ENCODE peak calls at places on chromosomes 6 and 20, in five cellular contexts. One of them, this sample, is unnamed.

GRCh38 chr6:13472099-13472498 is 15.3 kb downstream of the GFOD1 start:
- DNase-seq in tibial artery: no peak
- DNase-seq in foreskin fibroblast: peak
- DNase-seq in progenitor cell of endocrine pancreas: no peak
- DNase-seq in dorsolateral prefrontal cortex: no peak
- DNase-seq in this sample: no peak

GRCh38 chr20:25237610-25238318 is 10.1 kb upstream of the PYGB start:
- DNase-seq in tibial artery: peak
- DNase-seq in foreskin fibroblast: peak
- DNase-seq in progenitor cell of endocrine pancreas: no peak
- DNase-seq in dorsolateral prefrontal cortex: peak
- DNase-seq in this sample: no peak

GRCh38 chr20:40551125-40551530 is 137.9 kb downstream of the MAFB start:
- DNase-seq in tibial artery: peak
- DNase-seq in foreskin fibroblast: no peak
- DNase-seq in progenitor cell of endocrine pancreas: no peak
- DNase-seq in dorsolateral prefrontal cortex: no peak
- DNase-seq in this sample: no peak

GRCh38 chr6:16105874-16106273 is 23.0 kb upstream of the MYLIP start:
- DNase-seq in tibial artery: no peak
- DNase-seq in foreskin fibroblast: peak
- DNase-seq in progenitor cell of endocrine pancreas: no peak
- DNase-seq in dorsolateral prefrontal cortex: no peak
- DNase-seq in this sample: no peak

GRCh38 chr6:108175592-108176279 is 9.9 kb downstream of the NR2E1 start:
- DNase-seq in tibial artery: no peak
- DNase-seq in foreskin fibroblast: no peak
- DNase-seq in progenitor cell of endocrine pancreas: no peak
- DNase-seq in dorsolateral prefrontal cortex: no peak
- DNase-seq in this sample: no peak

GRCh38 chr6:162343196-162343901 is 384.2 kb downstream of the PRKN start:
- DNase-seq in tibial artery: no peak
- DNase-seq in foreskin fibroblast: peak
- DNase-seq in progenitor cell of endocrine pancreas: no peak
- DNase-seq in dorsolateral prefrontal cortex: no peak
- DNase-seq in this sample: no peak

GRCh38 chr6:155541976-155542375 is 86.3 kb upstream of the NOX3 start:
- DNase-seq in tibial artery: no peak
- DNase-seq in foreskin fibroblast: no peak
- DNase-seq in progenitor cell of endocrine pancreas: no peak
- DNase-seq in dorsolateral prefrontal cortex: no peak
- DNase-seq in this sample: no peak

GRCh38 chr20:43448748-43449535 is 8.8 kb upstream of the SRSF6 start:
- DNase-seq in tibial artery: no peak
- DNase-seq in foreskin fibroblast: peak
- DNase-seq in progenitor cell of endocrine pancreas: no peak
- DNase-seq in dorsolateral prefrontal cortex: peak
- DNase-seq in this sample: peak

GRCh38 chr6:95143408-95144180 is 433.7 kb upstream of the MANEA start:
- DNase-seq in tibial artery: no peak
- DNase-seq in foreskin fibroblast: no peak
- DNase-seq in progenitor cell of endocrine pancreas: no peak
- DNase-seq in dorsolateral prefrontal cortex: no peak
- DNase-seq in this sample: peak

GRCh38 chr20:25247100-25247665 is 702 bp upstream of the PYGB start:
- DNase-seq in tibial artery: peak
- DNase-seq in foreskin fibroblast: peak
- DNase-seq in progenitor cell of endocrine pancreas: peak
- DNase-seq in dorsolateral prefrontal cortex: peak
- DNase-seq in this sample: peak

GRCh38 chr20:11807070-11807741 is 110.5 kb upstream of the BTBD3 start:
- DNase-seq in tibial artery: no peak
- DNase-seq in foreskin fibroblast: peak
- DNase-seq in progenitor cell of endocrine pancreas: no peak
- DNase-seq in dorsolateral prefrontal cortex: no peak
- DNase-seq in this sample: no peak

GRCh38 chr6:15500901-15501805 is 161.7 kb downstream of the DTNBP1 start:
- DNase-seq in tibial artery: no peak
- DNase-seq in foreskin fibroblast: no peak
- DNase-seq in progenitor cell of endocrine pancreas: no peak
- DNase-seq in dorsolateral prefrontal cortex: no peak
- DNase-seq in this sample: no peak

GRCh38 chr6:149938571-149939462 is 3.0 kb upstream of the ULBP2 start:
- DNase-seq in tibial artery: no peak
- DNase-seq in foreskin fibroblast: peak
- DNase-seq in progenitor cell of endocrine pancreas: no peak
- DNase-seq in dorsolateral prefrontal cortex: no peak
- DNase-seq in this sample: no peak

GRCh38 chr6:11140061-11140460 is 28.5 kb upstream of the ERVFRD-1 start:
- DNase-seq in tibial artery: no peak
- DNase-seq in foreskin fibroblast: peak
- DNase-seq in progenitor cell of endocrine pancreas: no peak
- DNase-seq in dorsolateral prefrontal cortex: no peak
- DNase-seq in this sample: no peak

GRCh38 chr6:41887355-41887754 is 7.8 kb downstream of the USP49 start:
- DNase-seq in tibial artery: no peak
- DNase-seq in foreskin fibroblast: peak
- DNase-seq in progenitor cell of endocrine pancreas: no peak
- DNase-seq in dorsolateral prefrontal cortex: no peak
- DNase-seq in this sample: no peak

GRCh38 chr6:3915076-3915791 is 66.1 kb downstream of the FAM50B start:
- DNase-seq in tibial artery: no peak
- DNase-seq in foreskin fibroblast: no peak
- DNase-seq in progenitor cell of endocrine pancreas: no peak
- DNase-seq in dorsolateral prefrontal cortex: no peak
- DNase-seq in this sample: no peak

GRCh38 chr6:30216096-30216495 is 2.9 kb upstream of the TRIM26 start:
- DNase-seq in tibial artery: no peak
- DNase-seq in foreskin fibroblast: peak
- DNase-seq in progenitor cell of endocrine pancreas: no peak
- DNase-seq in dorsolateral prefrontal cortex: no peak
- DNase-seq in this sample: peak

GRCh38 chr6:30213999-30214982 is 1.1 kb upstream of the TRIM26 start:
- DNase-seq in tibial artery: peak
- DNase-seq in foreskin fibroblast: peak
- DNase-seq in progenitor cell of endocrine pancreas: peak
- DNase-seq in dorsolateral prefrontal cortex: peak
- DNase-seq in this sample: peak

GRCh38 chr6:30213654-30213998 is 420 bp upstream of the TRIM26 start:
- DNase-seq in tibial artery: no peak
- DNase-seq in foreskin fibroblast: no peak
- DNase-seq in progenitor cell of endocrine pancreas: no peak
- DNase-seq in dorsolateral prefrontal cortex: no peak
- DNase-seq in this sample: no peak

GRCh38 chr6:30223339-30223738 is 10.1 kb upstream of the TRIM26 start:
- DNase-seq in tibial artery: no peak
- DNase-seq in foreskin fibroblast: no peak
- DNase-seq in progenitor cell of endocrine pancreas: no peak
- DNase-seq in dorsolateral prefrontal cortex: no peak
- DNase-seq in this sample: no peak

DNA sequence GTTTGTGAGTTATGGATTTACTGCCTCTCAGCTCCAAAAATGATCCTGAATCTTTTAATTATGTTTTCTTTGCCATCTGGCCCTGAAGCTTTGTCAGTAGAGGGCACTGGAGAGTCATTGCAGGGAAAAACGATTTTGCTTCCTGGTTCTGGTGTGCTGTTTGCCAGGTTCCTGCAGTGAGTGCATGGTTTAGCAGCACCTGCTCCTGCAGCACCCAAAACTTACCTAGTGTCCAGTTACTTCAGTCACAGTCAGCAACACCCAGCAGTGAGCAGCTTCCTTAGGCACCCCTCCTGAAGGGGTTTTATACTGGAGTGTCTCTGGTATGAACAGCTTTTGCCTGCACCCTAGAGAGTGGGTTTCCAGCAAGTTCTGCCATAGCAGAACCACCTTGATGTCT is 6.0 kb upstream of the TRIM26 start:
- DNase-seq in tibial artery: peak
- DNase-seq in foreskin fibroblast: peak
- DNase-seq in progenitor cell of endocrine pancreas: no peak
- DNase-seq in dorsolateral prefrontal cortex: peak
- DNase-seq in this sample: no peak
- TF ChIP-seq CTCF in tibial artery: peak
- TF ChIP-seq CTCF in foreskin fibroblast: peak
- TF ChIP-seq CTCF in progenitor cell of endocrine pancreas: peak
- TF ChIP-seq CTCF in dorsolateral prefrontal cortex: peak
- TF ChIP-seq CTCF in this sample: peak

GRCh38 chr20:24032412-24032898 is 43.9 kb upstream of the GGTLC1 start:
- DNase-seq in tibial artery: no peak
- DNase-seq in foreskin fibroblast: no peak
- DNase-seq in progenitor cell of endocrine pancreas: no peak
- DNase-seq in dorsolateral prefrontal cortex: no peak
- DNase-seq in this sample: no peak
- TF ChIP-seq CTCF in tibial artery: no peak
- TF ChIP-seq CTCF in foreskin fibroblast: no peak
- TF ChIP-seq CTCF in progenitor cell of endocrine pancreas: no peak
- TF ChIP-seq CTCF in dorsolateral prefrontal cortex: no peak
- TF ChIP-seq CTCF in this sample: no peak

GRCh38 chr6:144062757-144063156 is 32.6 kb downstream of the SF3B5 start:
- DNase-seq in tibial artery: no peak
- DNase-seq in foreskin fibroblast: peak
- DNase-seq in progenitor cell of endocrine pancreas: no peak
- DNase-seq in dorsolateral prefrontal cortex: no peak
- DNase-seq in this sample: no peak

GRCh38 chr6:144064831-144065668 is 30.3 kb downstream of the SF3B5 start:
- DNase-seq in tibial artery: no peak
- DNase-seq in foreskin fibroblast: peak
- DNase-seq in progenitor cell of endocrine pancreas: no peak
- DNase-seq in dorsolateral prefrontal cortex: no peak
- DNase-seq in this sample: no peak

GRCh38 chr6:144064402-144064830 is 31.0 kb downstream of the SF3B5 start:
- DNase-seq in tibial artery: peak
- DNase-seq in foreskin fibroblast: peak
- DNase-seq in progenitor cell of endocrine pancreas: peak
- DNase-seq in dorsolateral prefrontal cortex: peak
- DNase-seq in this sample: peak

GRCh38 chr6:144063246-144063743 is 32.1 kb downstream of the SF3B5 start:
- DNase-seq in tibial artery: no peak
- DNase-seq in foreskin fibroblast: peak
- DNase-seq in progenitor cell of endocrine pancreas: no peak
- DNase-seq in dorsolateral prefrontal cortex: no peak
- DNase-seq in this sample: no peak

GRCh38 chr6:144063744-144064401 is 31.5 kb downstream of the SF3B5 start:
- DNase-seq in tibial artery: peak
- DNase-seq in foreskin fibroblast: peak
- DNase-seq in progenitor cell of endocrine pancreas: peak
- DNase-seq in dorsolateral prefrontal cortex: peak
- DNase-seq in this sample: peak
- TF ChIP-seq CTCF in tibial artery: no peak
- TF ChIP-seq CTCF in foreskin fibroblast: no peak
- TF ChIP-seq CTCF in progenitor cell of endocrine pancreas: peak
- TF ChIP-seq CTCF in dorsolateral prefrontal cortex: peak
- TF ChIP-seq CTCF in this sample: no peak

DNA sequence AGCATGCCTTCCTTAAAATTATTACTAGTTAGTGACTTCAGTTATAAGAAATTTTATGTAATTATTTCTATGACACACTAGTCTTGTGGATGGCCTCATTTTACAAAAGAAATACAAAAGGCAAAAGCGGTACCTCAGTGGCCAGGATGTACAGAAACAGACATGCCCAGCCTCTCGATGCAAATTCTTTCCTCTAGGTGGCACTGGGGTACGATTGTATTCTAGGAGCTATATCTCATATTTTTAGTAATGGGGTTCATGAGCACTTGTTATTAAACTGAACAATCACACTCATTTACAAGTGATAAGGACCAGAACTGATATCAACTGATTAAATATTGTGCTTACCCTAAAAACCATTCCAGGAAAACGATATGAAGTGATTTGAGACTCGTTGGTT is 59.8 kb downstream of the SOD2 start:
- DNase-seq in tibial artery: no peak
- DNase-seq in foreskin fibroblast: peak
- DNase-seq in progenitor cell of endocrine pancreas: no peak
- DNase-seq in dorsolateral prefrontal cortex: no peak
- DNase-seq in this sample: no peak
- TF ChIP-seq CTCF in tibial artery: no peak
- TF ChIP-seq CTCF in foreskin fibroblast: peak
- TF ChIP-seq CTCF in progenitor cell of endocrine pancreas: peak
- TF ChIP-seq CTCF in dorsolateral prefrontal cortex: no peak
- TF ChIP-seq CTCF in this sample: no peak

DNA sequence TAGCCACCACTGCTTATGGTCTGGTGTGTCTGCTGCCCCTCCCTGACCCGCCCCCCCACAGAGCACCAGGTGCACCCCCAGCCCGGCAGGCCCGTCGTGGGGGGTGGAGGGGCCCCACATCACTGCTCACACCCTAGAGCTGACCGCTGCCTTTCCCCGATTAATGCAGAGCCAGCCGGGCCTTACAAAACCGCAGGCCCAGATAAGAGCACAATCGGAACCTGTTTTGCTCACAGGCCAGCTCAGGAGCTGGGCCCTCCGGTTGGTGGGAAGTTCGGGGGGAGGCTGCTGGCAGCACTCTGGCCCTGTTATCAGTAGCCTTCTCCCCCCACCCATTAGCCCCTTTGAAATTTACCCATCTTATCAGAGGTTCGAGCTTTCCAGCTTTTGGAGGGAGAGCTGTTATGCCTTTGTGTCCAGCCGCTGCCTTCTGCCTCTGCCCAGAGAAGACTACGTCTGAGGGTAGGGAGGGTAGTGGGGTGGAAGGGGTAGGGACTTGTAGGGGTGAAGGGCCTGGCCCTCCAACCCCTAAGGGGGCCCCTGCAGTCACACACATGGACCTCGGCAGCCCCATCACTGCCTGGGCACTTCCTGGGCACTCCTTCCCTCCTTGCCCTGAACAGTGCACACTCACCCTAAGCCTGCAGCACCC is 6.9 kb upstream of the SPDEF start:
- DNase-seq in tibial artery: no peak
- DNase-seq in foreskin fibroblast: no peak
- DNase-seq in progenitor cell of endocrine pancreas: no peak
- DNase-seq in dorsolateral prefrontal cortex: no peak
- DNase-seq in this sample: no peak
- TF ChIP-seq CTCF in tibial artery: no peak
- TF ChIP-seq CTCF in foreskin fibroblast: no peak
- TF ChIP-seq CTCF in progenitor cell of endocrine pancreas: no peak
- TF ChIP-seq CTCF in dorsolateral prefrontal cortex: no peak
- TF ChIP-seq CTCF in this sample: no peak

DNA sequence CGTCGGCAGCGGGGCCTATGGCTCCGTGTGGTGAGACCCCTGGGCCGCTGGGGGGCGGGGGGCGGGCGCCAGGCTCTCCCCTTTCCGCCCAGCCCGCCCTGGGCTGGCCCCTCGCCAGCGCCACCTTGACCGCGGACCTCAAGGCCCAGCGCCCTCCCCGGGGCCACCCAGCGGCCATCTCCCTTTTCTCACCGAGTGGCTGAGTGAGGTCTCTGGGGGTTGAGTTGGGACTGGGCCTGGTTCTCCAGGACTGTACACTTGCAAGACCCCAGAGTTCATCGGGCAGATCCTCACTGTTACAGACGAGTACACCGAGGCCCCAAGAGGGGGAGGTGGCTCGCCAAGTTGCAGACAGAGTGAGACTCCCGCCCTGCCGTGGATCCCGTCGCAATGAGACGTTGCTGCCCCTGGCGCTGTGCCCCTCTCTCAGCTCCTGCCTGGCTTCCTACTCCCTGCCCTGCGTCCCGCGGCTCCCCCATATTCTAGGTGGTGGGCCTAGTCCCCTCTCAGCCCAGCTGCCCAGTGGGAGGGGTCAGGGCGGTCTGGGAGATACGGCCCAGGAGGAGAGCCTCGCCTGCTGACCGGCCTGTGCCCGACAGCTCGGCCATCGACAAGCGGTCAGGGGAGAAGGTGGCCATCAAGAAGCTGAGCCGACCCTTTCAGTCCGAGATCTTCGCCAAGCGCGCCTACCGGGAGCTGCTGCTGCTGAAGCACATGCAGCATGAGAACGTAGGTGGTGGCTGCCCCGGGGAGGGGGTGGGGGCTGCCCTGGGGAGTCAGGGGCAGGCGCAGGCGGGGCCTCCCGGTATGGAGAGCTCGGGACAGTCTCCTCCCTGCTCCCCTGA is 581 bp downstream of the MAPK13 start:
- DNase-seq in tibial artery: peak
- DNase-seq in foreskin fibroblast: peak
- DNase-seq in progenitor cell of endocrine pancreas: peak
- DNase-seq in dorsolateral prefrontal cortex: no peak
- DNase-seq in this sample: no peak
- TF ChIP-seq CTCF in tibial artery: no peak
- TF ChIP-seq CTCF in foreskin fibroblast: no peak
- TF ChIP-seq CTCF in progenitor cell of endocrine pancreas: peak
- TF ChIP-seq CTCF in dorsolateral prefrontal cortex: no peak
- TF ChIP-seq CTCF in this sample: no peak